ENCODE peak calls at places on chromosomes 13 and 19, in four cellular contexts. V is Caco-2, C is fibroblast of lung, A is heart right ventricle. H is an unnamed sample. For H3K27me3, the result is how much of the 10 kb centered on the place peaks cover.

GRCh38 chr13:114096811-114097503 is 35.5 kb downstream of the RASA3 start:
- DNase-seq in A (no peak), V (peak), C (no peak), H (no peak)

GRCh38 chr19:4732680-4733114 is 9.1 kb upstream of the DPP9 start:
- DNase-seq in V (peak), A (no peak), C (peak), H (no peak)

GRCh38 chr13:102399791-102400618 is 1.8 kb downstream of the FGF14 start:
- DNase-seq in C (no peak), V (no peak), A (peak), H (no peak)

GRCh38 chr19:29516358-29516725 is 9.5 kb upstream of the VSTM2B start:
- DNase-seq in V (no peak), A (no peak), C (no peak), H (no peak)

GRCh38 chr13:24693862-24694471 is 13.8 kb downstream of the ATP12A start:
- DNase-seq in V (peak), A (no peak), C (peak), H (no peak)

GRCh38 chr19:3655402-3656072 is 28.9 kb upstream of the CACTIN start:
- DNase-seq in A (no peak), V (no peak), C (peak), H (peak)

GRCh38 chr19:50646074-50646807 is 3.0 kb upstream of the C19orf81 start:
- DNase-seq in V (no peak), A (no peak), C (peak), H (no peak)

GRCh38 chr19:343941-344624 is 513 bp downstream of the MIER2 start:
- DNase-seq in A (no peak), C (peak), V (no peak), H (no peak)

GRCh38 chr19:13985771-13986347 is 20.3 kb downstream of the RFX1 start:
- DNase-seq in V (no peak), C (no peak), A (no peak), H (no peak)

GRCh38 chr13:28423010-28423409 is 71.9 kb downstream of the FLT1 start:
- DNase-seq in C (no peak), V (no peak), A (peak), H (no peak)

GRCh38 chr13:66234159-66234558 is 996.0 kb downstream of the PCDH9 start:
- DNase-seq in A (no peak), V (no peak), C (no peak), H (no peak)

GRCh38 chr13:20938302-20938701 is 35.8 kb upstream of the XPO4 start:
- DNase-seq in A (no peak), V (no peak), C (no peak), H (no peak)
- H3K27me3 ChIP-seq in A (under half), V (under half), C (under half), H (under half)

DNA sequence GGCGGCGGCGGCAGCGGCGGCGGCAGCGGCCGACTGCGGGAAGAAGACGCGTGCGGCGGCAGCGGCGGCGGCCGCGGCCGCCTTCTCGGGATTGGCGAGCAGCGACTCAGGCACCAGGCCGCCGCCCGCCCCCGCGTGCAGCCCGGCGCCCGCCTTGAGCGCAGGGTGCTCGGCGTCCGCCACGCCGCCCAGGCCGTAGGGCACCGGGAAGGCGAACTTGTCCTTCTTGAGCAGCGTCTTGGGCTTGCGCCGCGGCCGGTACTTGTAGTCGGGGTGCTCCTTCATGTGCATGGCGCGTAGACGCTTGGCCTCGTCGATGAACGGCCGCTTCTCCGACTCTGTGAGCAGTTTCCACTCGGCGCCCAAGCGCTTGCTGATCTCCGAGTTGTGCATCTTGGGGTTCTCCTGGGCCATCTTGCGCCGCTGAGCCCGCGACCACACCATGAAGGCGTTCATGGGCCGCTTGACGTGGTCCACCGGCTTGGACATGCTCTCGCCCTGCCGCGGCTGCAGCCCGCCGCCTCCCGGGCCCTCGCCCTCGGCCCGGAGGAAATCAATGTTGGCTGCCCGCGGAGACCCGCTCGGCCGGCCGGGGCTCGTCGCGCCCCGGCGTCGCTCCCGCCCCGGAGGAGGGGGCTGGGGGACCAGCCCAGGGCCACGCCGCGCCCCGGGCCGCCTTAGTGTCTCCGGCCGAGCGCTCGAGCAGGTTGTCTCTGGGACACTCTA is 621 bp downstream of the SOX21 start:
- DNase-seq in V (no peak), C (peak), A (no peak), H (no peak)
- H3K27me3 ChIP-seq in V (under half), C (half or more), A (half or more), H (half or more)

DNA sequence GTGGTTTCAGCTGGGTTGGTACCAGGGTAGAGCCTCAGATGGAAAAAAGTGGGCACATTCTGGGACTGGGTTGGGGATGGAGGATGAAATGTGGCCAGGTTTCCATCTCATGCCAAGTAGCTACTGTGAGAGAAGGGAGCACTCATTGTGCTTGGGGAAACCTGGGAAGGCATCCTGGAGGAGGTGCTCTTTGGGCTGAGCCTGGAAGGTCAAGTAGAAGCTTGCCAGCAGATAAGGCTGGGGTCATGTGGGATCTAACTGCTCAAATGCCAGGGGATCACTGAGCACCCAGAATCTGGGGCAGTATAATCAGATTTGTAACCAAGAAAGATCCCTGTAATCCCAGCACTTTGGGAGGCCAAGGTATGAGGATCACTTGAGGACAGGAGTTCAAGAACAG is 9.0 kb upstream of the KCNN1 start:
- DNase-seq in V (no peak), C (no peak), A (no peak), H (no peak)
- H3K27me3 ChIP-seq in V (under half), C (under half), A (half or more), H (under half)

DNA sequence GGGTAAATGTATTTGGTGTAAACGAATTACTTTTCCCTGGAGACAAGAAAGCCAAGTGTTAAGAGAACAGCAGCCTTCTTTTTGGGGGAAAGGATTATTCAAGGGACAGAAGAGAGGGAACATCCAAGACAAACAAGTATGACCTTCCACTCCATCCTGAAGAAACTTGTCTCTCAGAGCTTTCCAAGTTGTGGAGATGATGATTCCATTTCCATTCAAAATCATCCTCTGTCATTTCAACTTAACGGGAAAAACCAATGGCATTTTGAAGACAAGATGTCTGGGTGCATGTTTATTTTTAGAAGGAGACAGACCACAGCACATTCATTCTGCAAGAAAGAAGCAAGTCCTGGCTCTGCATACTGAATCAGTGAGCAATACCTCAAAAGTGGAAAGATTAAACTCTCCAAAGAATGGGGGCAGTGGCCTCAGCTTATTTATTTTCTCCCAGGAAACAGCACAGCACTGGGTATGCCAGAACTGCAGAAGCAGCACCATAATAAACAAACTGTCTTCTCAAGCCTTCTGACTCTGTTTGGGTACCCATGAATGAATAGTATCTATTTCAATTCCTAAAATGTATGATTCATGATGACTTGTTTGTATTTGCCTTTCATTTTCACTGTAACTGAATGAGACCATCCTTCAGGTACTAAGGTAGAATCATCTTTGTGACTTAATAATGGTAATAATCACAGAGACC is 541.0 kb downstream of the RFC3 start:
- DNase-seq in V (no peak), A (no peak), C (peak), H (peak)
- H3K27me3 ChIP-seq in V (under half), A (under half), C (under half), H (under half)

GRCh38 chr13:78607409-78608253 is 4.3 kb upstream of the POU4F1 start:
- DNase-seq in V (no peak), C (no peak), A (no peak), H (no peak)

GRCh38 chr13:78604782-78605611 is 1.6 kb upstream of the POU4F1 start:
- DNase-seq in V (peak), A (no peak), C (no peak), H (no peak)

GRCh38 chr13:78608705-78609463 is 5.5 kb upstream of the POU4F1 start:
- DNase-seq in V (no peak), C (no peak), A (no peak), H (no peak)

GRCh38 chr13:78608254-78608704 is 4.9 kb upstream of the POU4F1 start:
- DNase-seq in C (no peak), A (no peak), V (no peak), H (no peak)

GRCh38 chr13:78606471-78607408 is 3.4 kb upstream of the POU4F1 start:
- DNase-seq in C (no peak), A (no peak), V (no peak), H (no peak)
- H3K27me3 ChIP-seq in C (half or more), A (half or more), V (under half), H (half or more)

DNA sequence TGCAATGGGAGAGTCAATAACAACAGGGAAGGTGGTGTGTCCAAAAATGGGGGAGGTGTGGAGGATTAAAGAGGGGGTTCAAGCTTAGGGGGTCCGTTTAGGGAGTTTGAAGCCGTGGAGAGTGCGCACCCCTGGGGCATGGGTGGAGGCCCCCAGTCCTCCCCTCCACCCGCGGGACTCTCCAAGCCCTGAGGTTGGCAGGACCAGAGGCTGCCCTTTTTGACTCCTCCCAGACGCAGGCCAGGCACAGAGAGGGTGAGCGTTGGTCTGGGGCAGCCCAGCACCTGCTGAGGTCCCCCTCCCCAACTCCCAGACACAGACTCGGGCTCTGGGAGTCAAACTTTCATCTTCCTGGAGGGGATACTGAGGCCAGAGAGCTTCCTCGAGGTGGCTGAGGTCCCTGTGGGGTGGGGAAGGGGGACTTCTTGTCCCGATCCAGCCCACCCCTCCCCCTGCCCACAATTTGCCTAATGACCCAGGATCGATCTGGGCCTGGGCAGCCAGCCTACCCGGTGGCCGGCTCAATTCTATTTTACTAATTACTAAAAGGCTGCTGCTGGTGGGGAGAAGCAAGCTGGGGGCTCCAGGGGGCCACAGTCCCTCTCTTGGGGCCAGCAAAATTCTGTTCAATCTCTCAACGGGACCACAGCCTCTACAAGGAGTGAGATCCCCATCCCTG is 2.8 kb upstream of the ONECUT3 start:
- DNase-seq in V (no peak), A (no peak), C (no peak), H (no peak)
- H3K27me3 ChIP-seq in V (under half), A (half or more), C (half or more), H (half or more)

DNA sequence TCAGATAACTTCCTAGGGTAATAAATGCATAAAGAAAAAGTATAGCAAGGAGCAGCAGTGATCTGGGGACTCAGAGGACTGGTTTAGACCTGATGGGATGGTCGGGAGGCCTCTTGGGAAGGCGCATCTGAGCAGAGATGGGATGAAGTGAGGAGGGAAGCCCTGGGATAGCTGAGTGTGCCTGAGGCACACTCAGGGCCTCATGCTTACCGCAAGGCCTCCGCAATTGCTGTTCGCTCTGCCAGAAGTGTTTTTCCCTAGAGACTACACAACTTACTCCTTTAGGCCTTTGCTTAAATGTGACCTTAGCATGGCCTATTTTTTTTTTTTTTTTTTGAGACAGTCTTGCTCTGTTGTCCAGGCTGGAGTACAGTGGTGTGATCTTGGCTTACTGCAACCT is 4.1 kb upstream of the DLL3 start:
- DNase-seq in V (no peak), C (no peak), A (no peak), H (no peak)
- H3K27me3 ChIP-seq in V (under half), C (under half), A (under half), H (under half)

GRCh38 chr19:6604906-6605305 is 14.0 kb upstream of the CD70 start:
- DNase-seq in V (no peak), A (no peak), C (no peak), H (no peak)
- H3K27me3 ChIP-seq in V (under half), A (under half), C (under half), H (under half)